ENCODE peak calls at places on chromosome X, in ten cellular contexts. One of them, this sample, is unnamed.

GRCh38 chrX:40207626-40208025 is 109.9 kb upstream of the BCOR start:
- DNase-seq in esophagus muscularis mucosa: no peak
- DNase-seq in HL-60: peak
- DNase-seq in breast epithelium: no peak
- DNase-seq in transverse colon: no peak
- DNase-seq in SK-N-SH: no peak
- DNase-seq in prostate gland: no peak
- DNase-seq in GM23338: no peak
- DNase-seq in stomach: no peak
- DNase-seq in sigmoid colon: no peak
- DNase-seq in this sample: no peak

GRCh38 chrX:128020701-128021100 is 31.5 kb downstream of the ACTRT1 start:
- DNase-seq in esophagus muscularis mucosa: no peak
- DNase-seq in HL-60: no peak
- DNase-seq in breast epithelium: no peak
- DNase-seq in transverse colon: no peak
- DNase-seq in SK-N-SH: no peak
- DNase-seq in prostate gland: no peak
- DNase-seq in GM23338: no peak
- DNase-seq in stomach: no peak
- DNase-seq in sigmoid colon: no peak
- DNase-seq in this sample: no peak

GRCh38 chrX:49187028-49187394 is 838 bp upstream of the PRICKLE3 start:
- DNase-seq in esophagus muscularis mucosa: no peak
- DNase-seq in HL-60: no peak
- DNase-seq in breast epithelium: no peak
- DNase-seq in transverse colon: no peak
- DNase-seq in SK-N-SH: no peak
- DNase-seq in prostate gland: no peak
- DNase-seq in GM23338: peak
- DNase-seq in stomach: no peak
- DNase-seq in sigmoid colon: no peak
- DNase-seq in this sample: no peak

GRCh38 chrX:72470593-72471310 is 101.9 kb downstream of the HDAC8 start:
- DNase-seq in esophagus muscularis mucosa: no peak
- DNase-seq in HL-60: no peak
- DNase-seq in breast epithelium: no peak
- DNase-seq in transverse colon: no peak
- DNase-seq in SK-N-SH: no peak
- DNase-seq in prostate gland: no peak
- DNase-seq in GM23338: no peak
- DNase-seq in stomach: no peak
- DNase-seq in sigmoid colon: no peak
- DNase-seq in this sample: no peak

GRCh38 chrX:71623714-71624113 is 5.4 kb upstream of the CXCR3 start:
- DNase-seq in esophagus muscularis mucosa: no peak
- DNase-seq in HL-60: no peak
- DNase-seq in breast epithelium: no peak
- DNase-seq in transverse colon: peak
- DNase-seq in SK-N-SH: no peak
- DNase-seq in prostate gland: no peak
- DNase-seq in GM23338: no peak
- DNase-seq in stomach: no peak
- DNase-seq in sigmoid colon: no peak
- DNase-seq in this sample: no peak

GRCh38 chrX:155766321-155766720 is 114.8 kb upstream of the VAMP7 start:
- DNase-seq in esophagus muscularis mucosa: no peak
- DNase-seq in HL-60: no peak
- DNase-seq in breast epithelium: no peak
- DNase-seq in transverse colon: no peak
- DNase-seq in SK-N-SH: no peak
- DNase-seq in prostate gland: no peak
- DNase-seq in GM23338: no peak
- DNase-seq in stomach: no peak
- DNase-seq in sigmoid colon: no peak
- DNase-seq in this sample: no peak

GRCh38 chrX:97159916-97160800 is 276.4 kb downstream of the RPA4 start:
- DNase-seq in esophagus muscularis mucosa: no peak
- DNase-seq in HL-60: no peak
- DNase-seq in breast epithelium: no peak
- DNase-seq in transverse colon: peak
- DNase-seq in SK-N-SH: no peak
- DNase-seq in prostate gland: no peak
- DNase-seq in GM23338: peak
- DNase-seq in stomach: no peak
- DNase-seq in sigmoid colon: no peak
- DNase-seq in this sample: no peak

GRCh38 chrX:39541881-39542280 is 555.9 kb downstream of the BCOR start:
- DNase-seq in esophagus muscularis mucosa: no peak
- DNase-seq in HL-60: no peak
- DNase-seq in breast epithelium: no peak
- DNase-seq in transverse colon: no peak
- DNase-seq in SK-N-SH: no peak
- DNase-seq in prostate gland: no peak
- DNase-seq in GM23338: no peak
- DNase-seq in stomach: no peak
- DNase-seq in sigmoid colon: no peak
- DNase-seq in this sample: no peak

GRCh38 chrX:56947695-56948094 is 47.6 kb downstream of the SPIN3 start:
- DNase-seq in esophagus muscularis mucosa: no peak
- DNase-seq in HL-60: no peak
- DNase-seq in breast epithelium: no peak
- DNase-seq in transverse colon: no peak
- DNase-seq in SK-N-SH: no peak
- DNase-seq in prostate gland: no peak
- DNase-seq in GM23338: no peak
- DNase-seq in stomach: no peak
- DNase-seq in sigmoid colon: no peak
- DNase-seq in this sample: no peak

GRCh38 chrX:54495814-54496516 is at the start of gene FGD1:
- DNase-seq in esophagus muscularis mucosa: peak
- DNase-seq in HL-60: no peak
- DNase-seq in breast epithelium: peak
- DNase-seq in transverse colon: peak
- DNase-seq in SK-N-SH: peak
- DNase-seq in prostate gland: peak
- DNase-seq in GM23338: peak
- DNase-seq in stomach: peak
- DNase-seq in sigmoid colon: peak
- DNase-seq in this sample: no peak

GRCh38 chrX:153592966-153593688 is 5.8 kb downstream of the CCNQ start:
- DNase-seq in esophagus muscularis mucosa: no peak
- DNase-seq in HL-60: no peak
- DNase-seq in breast epithelium: no peak
- DNase-seq in transverse colon: no peak
- DNase-seq in SK-N-SH: peak
- DNase-seq in prostate gland: no peak
- DNase-seq in GM23338: no peak
- DNase-seq in stomach: no peak
- DNase-seq in sigmoid colon: no peak
- DNase-seq in this sample: no peak
- TF ChIP-seq POLR2AphosphoS5 in esophagus muscularis mucosa: no peak
- TF ChIP-seq POLR2AphosphoS5 in HL-60: no peak
- TF ChIP-seq POLR2AphosphoS5 in breast epithelium: no peak
- TF ChIP-seq POLR2AphosphoS5 in transverse colon: no peak
- TF ChIP-seq POLR2AphosphoS5 in SK-N-SH: no peak
- TF ChIP-seq POLR2AphosphoS5 in prostate gland: no peak
- TF ChIP-seq POLR2AphosphoS5 in GM23338: no peak
- TF ChIP-seq POLR2AphosphoS5 in stomach: no peak
- TF ChIP-seq POLR2AphosphoS5 in sigmoid colon: no peak
- TF ChIP-seq POLR2AphosphoS5 in this sample: no peak

GRCh38 chrX:153750126-153750774 is 13.8 kb upstream of the PLXNB3 start:
- DNase-seq in esophagus muscularis mucosa: no peak
- DNase-seq in HL-60: no peak
- DNase-seq in breast epithelium: no peak
- DNase-seq in transverse colon: no peak
- DNase-seq in SK-N-SH: no peak
- DNase-seq in prostate gland: no peak
- DNase-seq in GM23338: no peak
- DNase-seq in stomach: no peak
- DNase-seq in sigmoid colon: no peak
- DNase-seq in this sample: no peak

GRCh38 chrX:153741446-153741845 is 16.8 kb downstream of the ABCD1 start:
- DNase-seq in esophagus muscularis mucosa: no peak
- DNase-seq in HL-60: no peak
- DNase-seq in breast epithelium: no peak
- DNase-seq in transverse colon: no peak
- DNase-seq in SK-N-SH: no peak
- DNase-seq in prostate gland: no peak
- DNase-seq in GM23338: no peak
- DNase-seq in stomach: no peak
- DNase-seq in sigmoid colon: no peak
- DNase-seq in this sample: no peak

GRCh38 chrX:153744210-153745066 is 19.6 kb upstream of the PLXNB3 start:
- DNase-seq in esophagus muscularis mucosa: no peak
- DNase-seq in HL-60: no peak
- DNase-seq in breast epithelium: no peak
- DNase-seq in transverse colon: no peak
- DNase-seq in SK-N-SH: peak
- DNase-seq in prostate gland: no peak
- DNase-seq in GM23338: peak
- DNase-seq in stomach: no peak
- DNase-seq in sigmoid colon: peak
- DNase-seq in this sample: no peak

GRCh38 chrX:153740631-153741222 is 16.1 kb downstream of the ABCD1 start:
- DNase-seq in esophagus muscularis mucosa: no peak
- DNase-seq in HL-60: no peak
- DNase-seq in breast epithelium: no peak
- DNase-seq in transverse colon: no peak
- DNase-seq in SK-N-SH: no peak
- DNase-seq in prostate gland: no peak
- DNase-seq in GM23338: no peak
- DNase-seq in stomach: no peak
- DNase-seq in sigmoid colon: no peak
- DNase-seq in this sample: no peak

GRCh38 chrX:153746359-153746758 is 17.7 kb upstream of the PLXNB3 start:
- DNase-seq in esophagus muscularis mucosa: no peak
- DNase-seq in HL-60: no peak
- DNase-seq in breast epithelium: no peak
- DNase-seq in transverse colon: no peak
- DNase-seq in SK-N-SH: no peak
- DNase-seq in prostate gland: no peak
- DNase-seq in GM23338: no peak
- DNase-seq in stomach: no peak
- DNase-seq in sigmoid colon: no peak
- DNase-seq in this sample: no peak
- TF ChIP-seq POLR2AphosphoS5 in esophagus muscularis mucosa: no peak
- TF ChIP-seq POLR2AphosphoS5 in HL-60: no peak
- TF ChIP-seq POLR2AphosphoS5 in breast epithelium: no peak
- TF ChIP-seq POLR2AphosphoS5 in transverse colon: no peak
- TF ChIP-seq POLR2AphosphoS5 in SK-N-SH: no peak
- TF ChIP-seq POLR2AphosphoS5 in prostate gland: no peak
- TF ChIP-seq POLR2AphosphoS5 in GM23338: no peak
- TF ChIP-seq POLR2AphosphoS5 in stomach: no peak
- TF ChIP-seq POLR2AphosphoS5 in sigmoid colon: no peak
- TF ChIP-seq POLR2AphosphoS5 in this sample: no peak

DNA sequence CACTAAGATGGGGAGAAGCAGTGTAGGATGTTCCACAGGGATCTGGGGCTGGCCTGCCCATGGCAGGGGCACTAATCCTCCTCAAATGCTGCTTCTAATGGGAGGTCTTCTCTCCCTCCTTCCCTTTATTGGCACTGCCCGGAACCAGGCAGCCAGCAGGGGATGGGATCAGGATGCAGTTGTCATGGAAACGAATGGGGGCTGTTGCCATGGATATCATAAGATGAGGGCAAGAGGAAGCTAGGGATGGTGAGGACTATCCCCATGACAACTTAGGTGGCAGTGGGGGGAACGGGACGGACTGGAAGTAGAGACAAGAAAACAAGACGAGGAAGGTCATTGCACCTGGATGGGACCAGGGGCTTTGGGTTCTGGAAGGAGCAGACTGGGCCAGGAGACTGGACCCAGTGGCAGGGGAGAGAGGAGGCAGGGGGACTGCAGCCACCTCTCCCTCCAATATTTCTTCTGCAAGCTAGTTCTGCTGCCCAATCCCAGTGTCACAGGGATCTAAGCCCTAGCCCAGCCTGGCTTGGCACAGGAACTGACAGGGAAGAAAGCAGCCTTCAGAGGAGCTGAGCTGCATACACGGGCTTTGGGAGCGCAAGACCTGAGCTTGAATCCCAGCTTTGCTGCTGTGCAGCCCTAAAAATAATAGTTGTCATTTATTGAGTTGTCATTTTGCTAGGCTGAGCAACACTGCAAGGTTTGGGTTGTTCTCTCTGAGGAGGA is 19.0 kb downstream of the IQSEC2 start:
- DNase-seq in esophagus muscularis mucosa: no peak
- DNase-seq in HL-60: no peak
- DNase-seq in breast epithelium: no peak
- DNase-seq in transverse colon: no peak
- DNase-seq in SK-N-SH: no peak
- DNase-seq in prostate gland: no peak
- DNase-seq in GM23338: no peak
- DNase-seq in stomach: no peak
- DNase-seq in sigmoid colon: peak
- DNase-seq in this sample: no peak
- TF ChIP-seq POLR2AphosphoS5 in esophagus muscularis mucosa: no peak
- TF ChIP-seq POLR2AphosphoS5 in HL-60: no peak
- TF ChIP-seq POLR2AphosphoS5 in breast epithelium: no peak
- TF ChIP-seq POLR2AphosphoS5 in transverse colon: no peak
- TF ChIP-seq POLR2AphosphoS5 in SK-N-SH: no peak
- TF ChIP-seq POLR2AphosphoS5 in prostate gland: no peak
- TF ChIP-seq POLR2AphosphoS5 in GM23338: no peak
- TF ChIP-seq POLR2AphosphoS5 in stomach: no peak
- TF ChIP-seq POLR2AphosphoS5 in sigmoid colon: no peak
- TF ChIP-seq POLR2AphosphoS5 in this sample: no peak

GRCh38 chrX:119501511-119502148 is 33.4 kb downstream of the SLC25A5 start:
- DNase-seq in esophagus muscularis mucosa: no peak
- DNase-seq in HL-60: no peak
- DNase-seq in breast epithelium: no peak
- DNase-seq in transverse colon: no peak
- DNase-seq in SK-N-SH: no peak
- DNase-seq in prostate gland: no peak
- DNase-seq in GM23338: no peak
- DNase-seq in stomach: no peak
- DNase-seq in sigmoid colon: peak
- DNase-seq in this sample: no peak

GRCh38 chrX:119502727-119503483 is 34.7 kb downstream of the SLC25A5 start:
- DNase-seq in esophagus muscularis mucosa: no peak
- DNase-seq in HL-60: no peak
- DNase-seq in breast epithelium: peak
- DNase-seq in transverse colon: peak
- DNase-seq in SK-N-SH: no peak
- DNase-seq in prostate gland: peak
- DNase-seq in GM23338: no peak
- DNase-seq in stomach: peak
- DNase-seq in sigmoid colon: peak
- DNase-seq in this sample: no peak

GRCh38 chrX:119507206-119507605 is 39.0 kb downstream of the SLC25A5 start:
- DNase-seq in esophagus muscularis mucosa: no peak
- DNase-seq in HL-60: no peak
- DNase-seq in breast epithelium: no peak
- DNase-seq in transverse colon: no peak
- DNase-seq in SK-N-SH: no peak
- DNase-seq in prostate gland: no peak
- DNase-seq in GM23338: no peak
- DNase-seq in stomach: no peak
- DNase-seq in sigmoid colon: peak
- DNase-seq in this sample: no peak

GRCh38 chrX:119503484-119503861 is 35.2 kb downstream of the SLC25A5 start:
- DNase-seq in esophagus muscularis mucosa: no peak
- DNase-seq in HL-60: no peak
- DNase-seq in breast epithelium: peak
- DNase-seq in transverse colon: peak
- DNase-seq in SK-N-SH: no peak
- DNase-seq in prostate gland: peak
- DNase-seq in GM23338: no peak
- DNase-seq in stomach: peak
- DNase-seq in sigmoid colon: peak
- DNase-seq in this sample: no peak

GRCh38 chrX:119505945-119506344 is 37.7 kb downstream of the SLC25A5 start:
- DNase-seq in esophagus muscularis mucosa: no peak
- DNase-seq in HL-60: no peak
- DNase-seq in breast epithelium: no peak
- DNase-seq in transverse colon: peak
- DNase-seq in SK-N-SH: no peak
- DNase-seq in prostate gland: no peak
- DNase-seq in GM23338: no peak
- DNase-seq in stomach: no peak
- DNase-seq in sigmoid colon: peak
- DNase-seq in this sample: no peak
- TF ChIP-seq POLR2AphosphoS5 in esophagus muscularis mucosa: no peak
- TF ChIP-seq POLR2AphosphoS5 in HL-60: no peak
- TF ChIP-seq POLR2AphosphoS5 in breast epithelium: no peak
- TF ChIP-seq POLR2AphosphoS5 in transverse colon: peak
- TF ChIP-seq POLR2AphosphoS5 in SK-N-SH: no peak
- TF ChIP-seq POLR2AphosphoS5 in prostate gland: no peak
- TF ChIP-seq POLR2AphosphoS5 in GM23338: no peak
- TF ChIP-seq POLR2AphosphoS5 in stomach: no peak
- TF ChIP-seq POLR2AphosphoS5 in sigmoid colon: no peak
- TF ChIP-seq POLR2AphosphoS5 in this sample: no peak

This sample was measured in vagina.